ENCODE peak calls at places on chromosomes 11 and 22, in nine cellular contexts. P, D, F, O, M, A, Z, X and K are unnamed samples.

GRCh38 chr11:30454108-30454507 is 131.2 kb downstream of the ARL14EP start:
- DNase-seq in D (no peak), O (no peak), Z (no peak), F (no peak), A (no peak), P (no peak), M (no peak), X (no peak), K (no peak)

GRCh38 chr11:46649180-46649738 is 31.9 kb downstream of the ATG13 start:
- DNase-seq in P (peak), M (no peak), D (peak), F (peak), A (peak), X (no peak), Z (no peak), O (peak), K (no peak)

GRCh38 chr22:38243007-38243775 is 29.6 kb downstream of the TMEM184B start:
- DNase-seq in M (no peak), O (peak), A (peak), F (peak), Z (peak), P (no peak), D (no peak), X (no peak), K (no peak)

GRCh38 chr11:118343981-118344521 is at the start of gene CD3G:
- DNase-seq in M (no peak), A (no peak), Z (peak), X (no peak), O (no peak), D (no peak), F (no peak), P (no peak), K (no peak)

GRCh38 chr22:44648821-44649566 is 53.0 kb upstream of the PRR5 start:
- DNase-seq in D (no peak), Z (no peak), M (no peak), A (peak), O (peak), F (peak), P (peak), X (no peak), K (no peak)

GRCh38 chr11:7570938-7571337 is 57.1 kb downstream of the PPFIBP2 start:
- DNase-seq in M (no peak), O (no peak), X (no peak), P (no peak), D (no peak), F (no peak), Z (no peak), A (no peak), K (no peak)

GRCh38 chr11:69277074-69277809 is 16.7 kb upstream of the MYEOV start:
- DNase-seq in D (no peak), F (no peak), A (no peak), O (no peak), X (peak), P (no peak), M (no peak), Z (peak), K (no peak)

GRCh38 chr11:95453616-95454118 is 222.7 kb upstream of the SESN3 start:
- DNase-seq in P (no peak), A (no peak), F (no peak), D (no peak), O (peak), X (no peak), M (no peak), Z (no peak), K (no peak)

GRCh38 chr11:111417011-111417765 is 38.1 kb upstream of the POU2AF1 start:
- DNase-seq in O (no peak), P (no peak), M (no peak), X (peak), F (peak), D (no peak), A (peak), Z (no peak), K (no peak)

GRCh38 chr11:127052420-127052819 is 51.9 kb upstream of the KIRREL3 start:
- DNase-seq in O (no peak), M (no peak), D (no peak), P (no peak), Z (no peak), X (no peak), F (no peak), A (no peak), K (no peak)

GRCh38 chr11:90288207-90288821 is 65.5 kb upstream of the CHORDC1 start:
- DNase-seq in A (peak), F (no peak), X (peak), O (peak), Z (no peak), D (peak), M (no peak), P (no peak), K (no peak)

GRCh38 chr11:48170840-48171233 is 45.8 kb upstream of the OR4B1 start:
- DNase-seq in P (peak), D (no peak), Z (no peak), X (peak), O (peak), M (no peak), A (peak), F (no peak), K (no peak)

GRCh38 chr11:117218133-117218915 is 13.5 kb downstream of the PCSK7 start:
- DNase-seq in A (peak), P (no peak), M (no peak), O (no peak), Z (no peak), D (no peak), F (no peak), X (no peak), K (no peak)

GRCh38 chr11:128291835-128292234 is 295.5 kb downstream of the ETS1 start:
- DNase-seq in F (no peak), P (no peak), D (no peak), Z (peak), A (no peak), X (no peak), M (no peak), O (no peak), K (no peak)

GRCh38 chr22:30411780-30412179 is 13.8 kb upstream of the MTFP1 start:
- DNase-seq in Z (no peak), F (no peak), A (no peak), D (no peak), O (peak), X (no peak), M (no peak), P (no peak), K (no peak)

GRCh38 chr11:113521737-113522517 is 46.7 kb upstream of the DRD2 start:
- DNase-seq in A (no peak), F (no peak), Z (no peak), O (no peak), P (no peak), M (no peak), X (no peak), D (no peak), K (no peak)

GRCh38 chr11:68843052-68843561 is 1.4 kb upstream of the CPT1A start:
- DNase-seq in P (no peak), F (no peak), O (no peak), A (peak), X (peak), Z (no peak), D (peak), M (no peak), K (no peak)

GRCh38 chr11:91248199-91248807 is 976.3 kb upstream of the FAT3 start:
- DNase-seq in X (peak), M (peak), P (no peak), Z (no peak), A (peak), D (peak), O (peak), F (peak), K (peak)

GRCh38 chr11:45736424-45736823 is 68.5 kb upstream of the SLC35C1 start:
- DNase-seq in F (no peak), P (no peak), O (peak), X (no peak), A (peak), Z (no peak), D (no peak), M (no peak), K (no peak)

GRCh38 chr22:20086101-20086599 is 6.1 kb downstream of the DGCR8 start:
- DNase-seq in O (no peak), A (no peak), P (no peak), F (no peak), M (no peak), D (no peak), Z (peak), X (no peak), K (no peak)

GRCh38 chr11:124893781-124894401 is 3.8 kb downstream of the ROBO4 start:
- DNase-seq in A (no peak), D (no peak), M (no peak), O (no peak), P (no peak), F (no peak), X (no peak), Z (no peak), K (no peak)

GRCh38 chr11:94131363-94132115 is 2.9 kb downstream of the PANX1 start:
- DNase-seq in X (no peak), P (no peak), A (peak), D (no peak), M (no peak), F (no peak), O (peak), Z (no peak), K (no peak)

GRCh38 chr11:76248210-76248609 is 41.9 kb upstream of the WNT11 start:
- DNase-seq in A (no peak), X (peak), Z (no peak), M (peak), P (no peak), O (no peak), F (no peak), D (no peak), K (no peak)

GRCh38 chr11:128482512-128483191 is 104.7 kb downstream of the ETS1 start:
- DNase-seq in Z (no peak), O (no peak), M (no peak), D (peak), A (peak), P (peak), X (peak), F (no peak), K (no peak)

GRCh38 chr11:101715281-101715680 is 131.5 kb upstream of the TRPC6 start:
- DNase-seq in O (peak), M (no peak), A (no peak), P (no peak), Z (no peak), X (no peak), F (no peak), D (no peak), K (no peak)

GRCh38 chr22:43206515-43207161 is 19.7 kb upstream of the TTLL12 start:
- DNase-seq in A (no peak), D (no peak), X (no peak), P (no peak), F (no peak), O (no peak), Z (no peak), M (no peak), K (no peak)

GRCh38 chr11:45156731-45157130 is 10.3 kb downstream of the PRDM11 start:
- DNase-seq in X (no peak), F (no peak), D (no peak), M (no peak), O (no peak), P (no peak), Z (no peak), A (no peak), K (no peak)

GRCh38 chr11:128471138-128471661 is 116.2 kb downstream of the ETS1 start:
- DNase-seq in D (no peak), O (no peak), Z (no peak), A (no peak), M (no peak), X (peak), P (no peak), F (no peak), K (no peak)

GRCh38 chr11:69656536-69657455 is 15.8 kb downstream of the CCND1 start:
- DNase-seq in M (no peak), P (no peak), X (no peak), A (no peak), F (no peak), D (no peak), Z (peak), O (peak), K (no peak)

GRCh38 chr11:8288166-8288772 is 24.6 kb upstream of the LMO1 start:
- DNase-seq in M (no peak), P (no peak), X (no peak), O (peak), F (no peak), D (no peak), A (no peak), Z (no peak), K (no peak)

GRCh38 chr22:41951898-41952474 is at the start of gene SMIM45:
- DNase-seq in M (no peak), D (no peak), F (no peak), A (no peak), P (no peak), X (no peak), Z (no peak), O (no peak), K (peak)

GRCh38 chr11:1309498-1310314 is at the start of gene TOLLIP:
- DNase-seq in Z (peak), X (peak), O (peak), D (peak), F (peak), P (peak), A (peak), M (peak), K (peak)

GRCh38 chr11:114262681-114263509 is 33.3 kb upstream of the NNMT start:
- DNase-seq in F (no peak), M (peak), O (no peak), D (peak), P (peak), A (peak), Z (no peak), X (no peak), K (peak)

DNA sequence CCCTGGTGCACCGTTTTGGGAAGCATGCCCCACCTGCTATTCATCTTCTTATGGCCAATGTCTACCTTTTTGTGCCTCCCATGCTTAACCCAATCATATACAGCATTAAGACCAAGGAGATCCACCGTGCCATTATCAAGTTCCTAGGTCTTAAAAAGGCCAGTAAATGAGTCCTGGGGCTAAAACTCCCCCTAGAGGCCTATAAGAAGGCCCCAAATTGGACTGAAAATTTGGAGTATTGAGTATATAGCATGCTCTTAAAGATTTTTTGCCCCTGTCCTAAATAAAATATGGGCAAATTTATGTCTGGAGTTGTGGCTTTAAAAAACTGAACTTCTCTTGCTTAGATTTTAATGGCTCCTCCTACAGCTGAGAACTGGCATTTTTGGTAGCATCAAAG is 6.6 kb downstream of the OR51M1 start:
- DNase-seq in M (no peak), Z (no peak), X (no peak), F (no peak), O (no peak), P (no peak), A (no peak), D (no peak), K (no peak)
- TF ChIP-seq CTCF in M (no peak), Z (no peak), X (no peak), F (peak), O (no peak), P (peak), A (peak), D (no peak), K (no peak)

DNA sequence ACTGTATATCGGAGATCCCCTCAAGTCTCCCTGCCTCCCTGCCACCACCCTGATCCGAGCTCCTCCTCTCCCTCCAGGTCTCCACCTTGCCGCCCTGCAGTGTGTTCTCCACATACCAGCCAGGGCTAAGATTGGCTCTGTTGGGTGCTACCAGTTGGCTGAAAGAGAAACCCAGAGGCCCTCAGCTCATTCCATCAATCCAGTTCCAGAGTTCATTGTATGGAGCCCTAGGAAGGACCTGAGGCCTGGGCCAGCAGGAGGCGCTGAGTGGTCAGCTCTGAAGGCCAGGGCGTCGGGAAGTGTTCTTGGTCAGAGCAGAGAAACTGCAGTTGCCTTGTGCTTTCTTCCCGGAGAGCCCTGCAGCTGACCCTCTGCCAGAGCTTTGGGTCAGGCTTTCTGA is 2.2 kb upstream of the TOP3B start:
- DNase-seq in P (no peak), F (no peak), A (peak), O (peak), X (peak), D (no peak), M (peak), Z (no peak), K (peak)
- TF ChIP-seq CTCF in P (peak), F (peak), A (peak), O (peak), X (peak), D (peak), M (peak), Z (no peak), K (peak)

GRCh38 chr22:39503590-39503989 is 1.5 kb downstream of the MIEF1 start:
- DNase-seq in D (no peak), F (no peak), Z (no peak), A (no peak), X (peak), M (no peak), P (no peak), O (no peak), K (no peak)

GRCh38 chr22:39501644-39502108 is 414 bp upstream of the MIEF1 start:
- DNase-seq in Z (no peak), A (no peak), O (no peak), P (no peak), X (no peak), F (no peak), M (no peak), D (no peak), K (no peak)

GRCh38 chr22:39504071-39504470 is 2.0 kb downstream of the MIEF1 start:
- DNase-seq in M (no peak), A (no peak), F (no peak), P (no peak), Z (no peak), O (no peak), X (no peak), D (no peak), K (no peak)

GRCh38 chr22:39502789-39503464 is 837 bp downstream of the MIEF1 start:
- DNase-seq in P (no peak), D (no peak), A (peak), Z (no peak), X (no peak), O (no peak), M (no peak), F (no peak), K (no peak)

GRCh38 chr22:39502109-39502788 is at the start of gene MIEF1:
- DNase-seq in D (peak), M (peak), A (peak), X (peak), O (peak), F (peak), Z (peak), P (peak), K (peak)
- TF ChIP-seq CTCF in D (peak), M (no peak), A (no peak), X (no peak), O (peak), F (peak), Z (no peak), P (no peak), K (no peak)

GRCh38 chr22:50498322-50498861 is 9.1 kb downstream of the LMF2 start:
- DNase-seq in D (no peak), P (no peak), M (peak), A (peak), Z (peak), X (peak), O (peak), F (peak), K (peak)
- TF ChIP-seq CTCF in D (peak), P (peak), M (peak), A (peak), Z (peak), X (peak), O (peak), F (peak), K (peak)